ENCODE peak calls at places on chromosomes 13 and 19, in nine cellular contexts. One of them, this sample, is unnamed.

GRCh38 chr19:3285647-3286176 is 61.3 kb downstream of the CELF5 start:
- DNase-seq in WERI-Rb-1: no peak
- DNase-seq in RPMI7951: no peak
- DNase-seq in neural crest cell: peak
- DNase-seq in heart right ventricle: no peak
- DNase-seq in HL-60: no peak
- DNase-seq in ACHN: no peak
- DNase-seq in foreskin fibroblast: no peak
- DNase-seq in AG04449: no peak
- DNase-seq in this sample: peak

GRCh38 chr19:15288146-15288963 is 44.0 kb downstream of the BRD4 start:
- DNase-seq in neural crest cell: peak
- DNase-seq in ACHN: no peak
- DNase-seq in WERI-Rb-1: peak
- DNase-seq in RPMI7951: peak
- DNase-seq in HL-60: no peak
- DNase-seq in AG04449: no peak
- DNase-seq in heart right ventricle: no peak
- DNase-seq in foreskin fibroblast: no peak
- DNase-seq in this sample: no peak

GRCh38 chr19:41601771-41602170 is 25.1 kb downstream of the CEACAM4 start:
- DNase-seq in HL-60: no peak
- DNase-seq in AG04449: no peak
- DNase-seq in neural crest cell: no peak
- DNase-seq in WERI-Rb-1: no peak
- DNase-seq in ACHN: no peak
- DNase-seq in heart right ventricle: no peak
- DNase-seq in foreskin fibroblast: no peak
- DNase-seq in RPMI7951: no peak
- DNase-seq in this sample: peak

GRCh38 chr19:16001481-16002312 is 52.9 kb downstream of the OR10H4 start:
- DNase-seq in neural crest cell: no peak
- DNase-seq in RPMI7951: peak
- DNase-seq in foreskin fibroblast: peak
- DNase-seq in WERI-Rb-1: no peak
- DNase-seq in ACHN: no peak
- DNase-seq in HL-60: peak
- DNase-seq in heart right ventricle: no peak
- DNase-seq in AG04449: peak
- DNase-seq in this sample: no peak

GRCh38 chr13:36096411-36097184 is 34.6 kb downstream of the DCLK1 start:
- DNase-seq in AG04449: no peak
- DNase-seq in HL-60: no peak
- DNase-seq in ACHN: peak
- DNase-seq in foreskin fibroblast: no peak
- DNase-seq in heart right ventricle: no peak
- DNase-seq in WERI-Rb-1: no peak
- DNase-seq in neural crest cell: no peak
- DNase-seq in RPMI7951: no peak
- DNase-seq in this sample: no peak

GRCh38 chr19:40358773-40359172 is 10.3 kb downstream of the PLD3 start:
- DNase-seq in WERI-Rb-1: no peak
- DNase-seq in foreskin fibroblast: no peak
- DNase-seq in ACHN: no peak
- DNase-seq in neural crest cell: no peak
- DNase-seq in HL-60: no peak
- DNase-seq in heart right ventricle: no peak
- DNase-seq in RPMI7951: no peak
- DNase-seq in AG04449: no peak
- DNase-seq in this sample: no peak

GRCh38 chr19:5340637-5341447 is at the start of gene PTPRS:
- DNase-seq in ACHN: peak
- DNase-seq in WERI-Rb-1: peak
- DNase-seq in AG04449: no peak
- DNase-seq in heart right ventricle: peak
- DNase-seq in RPMI7951: peak
- DNase-seq in foreskin fibroblast: peak
- DNase-seq in neural crest cell: peak
- DNase-seq in HL-60: peak
- DNase-seq in this sample: peak

GRCh38 chr19:5949792-5950305 is 28.1 kb downstream of the RANBP3 start:
- DNase-seq in neural crest cell: no peak
- DNase-seq in HL-60: no peak
- DNase-seq in heart right ventricle: peak
- DNase-seq in AG04449: no peak
- DNase-seq in foreskin fibroblast: no peak
- DNase-seq in RPMI7951: no peak
- DNase-seq in WERI-Rb-1: no peak
- DNase-seq in ACHN: no peak
- DNase-seq in this sample: no peak

GRCh38 chr13:90099847-90100246 is 1247.6 kb upstream of the MIR17HG start:
- DNase-seq in neural crest cell: no peak
- DNase-seq in WERI-Rb-1: no peak
- DNase-seq in AG04449: no peak
- DNase-seq in heart right ventricle: no peak
- DNase-seq in ACHN: no peak
- DNase-seq in foreskin fibroblast: no peak
- DNase-seq in RPMI7951: no peak
- DNase-seq in HL-60: no peak
- DNase-seq in this sample: no peak

GRCh38 chr19:11587302-11587972 is 9.8 kb upstream of the ZNF627 start:
- DNase-seq in neural crest cell: peak
- DNase-seq in ACHN: peak
- DNase-seq in RPMI7951: peak
- DNase-seq in WERI-Rb-1: peak
- DNase-seq in AG04449: no peak
- DNase-seq in HL-60: no peak
- DNase-seq in foreskin fibroblast: peak
- DNase-seq in heart right ventricle: peak
- DNase-seq in this sample: peak

GRCh38 chr13:110403315-110403714 is 96.2 kb downstream of the COL4A2 start:
- DNase-seq in WERI-Rb-1: no peak
- DNase-seq in AG04449: peak
- DNase-seq in ACHN: no peak
- DNase-seq in RPMI7951: peak
- DNase-seq in neural crest cell: no peak
- DNase-seq in HL-60: no peak
- DNase-seq in foreskin fibroblast: peak
- DNase-seq in heart right ventricle: no peak
- DNase-seq in this sample: no peak

GRCh38 chr19:46081928-46082727 is 41.3 kb upstream of the IGFL4 start:
- DNase-seq in HL-60: peak
- DNase-seq in neural crest cell: peak
- DNase-seq in WERI-Rb-1: peak
- DNase-seq in heart right ventricle: no peak
- DNase-seq in foreskin fibroblast: no peak
- DNase-seq in AG04449: no peak
- DNase-seq in RPMI7951: peak
- DNase-seq in ACHN: peak
- DNase-seq in this sample: no peak

GRCh38 chr13:98143601-98144500 is 957 bp downstream of the FARP1 start:
- DNase-seq in AG04449: no peak
- DNase-seq in HL-60: no peak
- DNase-seq in ACHN: peak
- DNase-seq in neural crest cell: peak
- DNase-seq in WERI-Rb-1: no peak
- DNase-seq in RPMI7951: peak
- DNase-seq in heart right ventricle: peak
- DNase-seq in foreskin fibroblast: peak
- DNase-seq in this sample: peak

GRCh38 chr13:94058821-94059360 is 420.6 kb downstream of the DCT start:
- DNase-seq in heart right ventricle: no peak
- DNase-seq in ACHN: no peak
- DNase-seq in foreskin fibroblast: no peak
- DNase-seq in RPMI7951: no peak
- DNase-seq in AG04449: no peak
- DNase-seq in WERI-Rb-1: no peak
- DNase-seq in HL-60: no peak
- DNase-seq in neural crest cell: no peak
- DNase-seq in this sample: no peak

GRCh38 chr13:77509221-77509620 is 26.3 kb upstream of the SCEL start:
- DNase-seq in RPMI7951: peak
- DNase-seq in HL-60: no peak
- DNase-seq in heart right ventricle: no peak
- DNase-seq in WERI-Rb-1: no peak
- DNase-seq in neural crest cell: no peak
- DNase-seq in AG04449: no peak
- DNase-seq in foreskin fibroblast: peak
- DNase-seq in ACHN: peak
- DNase-seq in this sample: no peak